ENCODE peak calls at places on chromosomes 7 and 10, in four cellular contexts. One of them, this sample, is unnamed.

GRCh38 chr10:22959950-22960349 is 32.1 kb downstream of the ARMC3 start:
- DNase-seq in cardiac muscle cell: no peak
- DNase-seq in GM13977: no peak
- DNase-seq in fibroblast of the aortic adventitia: no peak
- DNase-seq in this sample: no peak

GRCh38 chr10:16521311-16522016 is at the start of gene C1QL3:
- DNase-seq in cardiac muscle cell: peak; percentile 52
- DNase-seq in GM13977: peak; percentile 63
- DNase-seq in fibroblast of the aortic adventitia: peak; percentile 15
- DNase-seq in this sample: peak; percentile 68

GRCh38 chr7:113071465-113071864 is 15.2 kb downstream of the GPR85 start:
- DNase-seq in cardiac muscle cell: no peak
- DNase-seq in GM13977: no peak
- DNase-seq in fibroblast of the aortic adventitia: peak; percentile 38
- DNase-seq in this sample: no peak

GRCh38 chr10:82310839-82311238 is 435.8 kb downstream of the NRG3 start:
- DNase-seq in cardiac muscle cell: no peak
- DNase-seq in GM13977: no peak
- DNase-seq in fibroblast of the aortic adventitia: no peak
- DNase-seq in this sample: no peak

GRCh38 chr7:48180981-48181380 is 9.7 kb downstream of the ABCA13 start:
- DNase-seq in cardiac muscle cell: no peak
- DNase-seq in GM13977: no peak
- DNase-seq in fibroblast of the aortic adventitia: peak; percentile 42
- DNase-seq in this sample: no peak

GRCh38 chr10:971150-971542 is 17.1 kb upstream of the GTPBP4 start:
- DNase-seq in cardiac muscle cell: no peak
- DNase-seq in GM13977: no peak
- DNase-seq in fibroblast of the aortic adventitia: peak; percentile 33
- DNase-seq in this sample: no peak

GRCh38 chr7:117672433-117672832 is 192.6 kb downstream of the CFTR start:
- DNase-seq in cardiac muscle cell: no peak
- DNase-seq in GM13977: no peak
- DNase-seq in fibroblast of the aortic adventitia: no peak
- DNase-seq in this sample: no peak

GRCh38 chr7:24980695-24981543 is 941 bp upstream of the OSBPL3 start:
- DNase-seq in cardiac muscle cell: peak; percentile 4
- DNase-seq in GM13977: peak; percentile 65
- DNase-seq in fibroblast of the aortic adventitia: peak; percentile 56
- DNase-seq in this sample: peak; percentile 59

DNA sequence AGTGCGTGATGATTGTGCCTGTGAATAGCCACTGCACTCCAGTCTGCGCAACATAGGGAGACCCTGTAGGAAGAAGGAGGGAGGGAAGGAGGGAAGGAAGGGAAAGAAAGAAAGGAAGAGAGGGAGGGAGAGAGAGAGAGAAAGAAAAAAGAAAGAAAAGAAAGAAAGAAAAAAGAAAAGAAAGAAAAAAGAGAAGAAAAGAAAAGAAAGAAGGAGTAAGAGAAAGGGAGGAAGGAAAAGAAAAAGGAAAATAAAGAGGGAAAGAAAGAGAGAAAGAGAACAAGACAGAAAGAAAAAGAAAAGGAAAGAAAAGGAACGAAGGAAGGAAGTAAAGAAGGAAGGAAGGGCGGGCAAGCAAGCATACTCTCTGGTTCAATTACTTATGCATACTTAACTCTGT is 112.9 kb upstream of the ANK3 start:
- DNase-seq in cardiac muscle cell: no peak
- DNase-seq in GM13977: no peak
- DNase-seq in fibroblast of the aortic adventitia: no peak
- DNase-seq in this sample: no peak
- TF ChIP-seq CTCF in cardiac muscle cell: no peak
- TF ChIP-seq CTCF in GM13977: no peak
- TF ChIP-seq CTCF in fibroblast of the aortic adventitia: no peak
- TF ChIP-seq CTCF in this sample: no peak

GRCh38 chr10:80144302-80145131 is 12.0 kb downstream of the PLAC9 start:
- DNase-seq in cardiac muscle cell: no peak
- DNase-seq in GM13977: no peak
- DNase-seq in fibroblast of the aortic adventitia: no peak
- DNase-seq in this sample: peak; percentile 53

GRCh38 chr10:80139290-80139689 is 6.8 kb downstream of the PLAC9 start:
- DNase-seq in cardiac muscle cell: no peak
- DNase-seq in GM13977: no peak
- DNase-seq in fibroblast of the aortic adventitia: no peak
- DNase-seq in this sample: no peak

GRCh38 chr10:80137926-80138325 is 5.4 kb downstream of the PLAC9 start:
- DNase-seq in cardiac muscle cell: no peak
- DNase-seq in GM13977: no peak
- DNase-seq in fibroblast of the aortic adventitia: no peak
- DNase-seq in this sample: no peak

GRCh38 chr10:80137031-80137712 is 4.6 kb downstream of the PLAC9 start:
- DNase-seq in cardiac muscle cell: no peak
- DNase-seq in GM13977: no peak
- DNase-seq in fibroblast of the aortic adventitia: peak; percentile 93
- DNase-seq in this sample: no peak

GRCh38 chr10:80141696-80142460 is 9.3 kb downstream of the PLAC9 start:
- DNase-seq in cardiac muscle cell: no peak
- DNase-seq in GM13977: no peak
- DNase-seq in fibroblast of the aortic adventitia: no peak
- DNase-seq in this sample: no peak
- TF ChIP-seq CTCF in cardiac muscle cell: no peak
- TF ChIP-seq CTCF in GM13977: no peak
- TF ChIP-seq CTCF in fibroblast of the aortic adventitia: no peak
- TF ChIP-seq CTCF in this sample: no peak

GRCh38 chr7:45872116-45873034 is 507 bp downstream of the CCDC201 start:
- DNase-seq in cardiac muscle cell: peak; percentile 42
- DNase-seq in GM13977: no peak
- DNase-seq in fibroblast of the aortic adventitia: no peak
- DNase-seq in this sample: no peak
- TF ChIP-seq CTCF in cardiac muscle cell: peak; percentile 75
- TF ChIP-seq CTCF in GM13977: peak; percentile 64
- TF ChIP-seq CTCF in fibroblast of the aortic adventitia: peak; percentile 56
- TF ChIP-seq CTCF in this sample: peak; percentile 61

GRCh38 chr10:68153473-68154210 is 44.4 kb downstream of the MYPN start:
- DNase-seq in cardiac muscle cell: peak; percentile 46
- DNase-seq in GM13977: no peak
- DNase-seq in fibroblast of the aortic adventitia: peak; percentile 97
- DNase-seq in this sample: no peak
- TF ChIP-seq CTCF in cardiac muscle cell: no peak
- TF ChIP-seq CTCF in GM13977: no peak
- TF ChIP-seq CTCF in fibroblast of the aortic adventitia: no peak
- TF ChIP-seq CTCF in this sample: no peak

GRCh38 chr7:6578114-6579084 is 1.1 kb downstream of the ZDHHC4 start:
- DNase-seq in cardiac muscle cell: no peak
- DNase-seq in GM13977: no peak
- DNase-seq in fibroblast of the aortic adventitia: no peak
- DNase-seq in this sample: no peak

GRCh38 chr7:6576024-6576866 is 1.0 kb upstream of the ZDHHC4 start:
- DNase-seq in cardiac muscle cell: no peak
- DNase-seq in GM13977: no peak
- DNase-seq in fibroblast of the aortic adventitia: no peak
- DNase-seq in this sample: no peak

GRCh38 chr7:6577369-6578113 is at the start of gene ZDHHC4:
- DNase-seq in cardiac muscle cell: peak; percentile 93
- DNase-seq in GM13977: peak; percentile 98
- DNase-seq in fibroblast of the aortic adventitia: peak; percentile 89
- DNase-seq in this sample: peak; percentile 96

GRCh38 chr7:6575246-6576023 is 1.8 kb upstream of the ZDHHC4 start:
- DNase-seq in cardiac muscle cell: no peak
- DNase-seq in GM13977: no peak
- DNase-seq in fibroblast of the aortic adventitia: no peak
- DNase-seq in this sample: no peak

GRCh38 chr7:6579446-6579845 is 2.2 kb downstream of the ZDHHC4 start:
- DNase-seq in cardiac muscle cell: no peak
- DNase-seq in GM13977: no peak
- DNase-seq in fibroblast of the aortic adventitia: no peak
- DNase-seq in this sample: no peak
- TF ChIP-seq CTCF in cardiac muscle cell: peak; percentile 16
- TF ChIP-seq CTCF in GM13977: no peak
- TF ChIP-seq CTCF in fibroblast of the aortic adventitia: peak; percentile 21
- TF ChIP-seq CTCF in this sample: no peak